ENCODE peak calls at places on chromosome 5, in four cellular contexts. B, E, I and T are unnamed samples.
A peak's percentile ranks its signal among the peaks of the same experiment; 100 is the strongest.

GRCh38 chr5:98768160-98769005 is 5.1 kb upstream of the RGMB start:
- DNase-seq in E (peak; percentile 91), I (peak; percentile 43), B (peak; percentile 42), T (peak; percentile 51)

GRCh38 chr5:73943375-73943774 is 317.4 kb downstream of the ARHGEF28 start:
- DNase-seq in B (no peak), E (no peak), I (no peak), T (no peak)

GRCh38 chr5:57442080-57442839 is 40.4 kb downstream of the ACTBL2 start:
- DNase-seq in B (no peak), E (peak; percentile 63), I (no peak), T (no peak)

GRCh38 chr5:120509056-120509455 is 45.0 kb downstream of the PRR16 start:
- DNase-seq in I (no peak), B (no peak), E (no peak), T (no peak)

GRCh38 chr5:142432369-142432863 is 107.6 kb upstream of the SPRY4 start:
- DNase-seq in B (peak; percentile 92), E (no peak), I (no peak), T (peak; percentile 86)

GRCh38 chr5:91016954-91017690 is 366.0 kb downstream of the ARRDC3 start:
- DNase-seq in E (peak; percentile 33), I (no peak), B (no peak), T (no peak)

GRCh38 chr5:157186309-157187045 is 5.8 kb downstream of the ITK start:
- DNase-seq in I (no peak), E (no peak), B (no peak), T (no peak)

GRCh38 chr5:98556707-98557106 is 216.8 kb upstream of the RGMB start:
- DNase-seq in I (no peak), B (no peak), E (peak; percentile 33), T (no peak)

GRCh38 chr5:111454198-111454606 is 58.1 kb downstream of the STARD4 start:
- DNase-seq in I (no peak), B (no peak), E (peak; percentile 45), T (no peak)

GRCh38 chr5:158819840-158820620 is 279.7 kb downstream of the EBF1 start:
- DNase-seq in B (no peak), E (peak; percentile 34), I (no peak), T (no peak)

GRCh38 chr5:179113945-179114641 is 53.9 kb downstream of the ZNF354C start:
- DNase-seq in E (no peak), I (no peak), B (no peak), T (no peak)

GRCh38 chr5:137808503-137809135 is 54.5 kb upstream of the HNRNPA0 start:
- DNase-seq in I (no peak), B (no peak), E (no peak), T (no peak)

GRCh38 chr5:176319827-176320554 is 41.6 kb downstream of the KIAA1191 start:
- DNase-seq in B (no peak), I (no peak), E (peak; percentile 32), T (peak; percentile 20)

GRCh38 chr5:57202811-57203210 is 29.0 kb downstream of the GPBP1 start:
- DNase-seq in E (no peak), B (no peak), I (no peak), T (no peak)

GRCh38 chr5:164563370-164563769 is 1058.0 kb downstream of the MAT2B start:
- DNase-seq in B (no peak), E (no peak), I (no peak), T (no peak)

GRCh38 chr5:96373006-96373405 is 60.0 kb downstream of the PCSK1 start:
- DNase-seq in B (no peak), E (no peak), I (no peak), T (no peak)

GRCh38 chr5:35061216-35061615 is 13.5 kb upstream of the AGXT2 start:
- DNase-seq in I (no peak), E (peak; percentile 11), B (no peak), T (no peak)

GRCh38 chr5:763397-763796 is 21.1 kb downstream of the ZDHHC11B start:
- DNase-seq in B (no peak), E (no peak), I (no peak), T (no peak)

GRCh38 chr5:36369092-36369737 is 67.5 kb upstream of the RANBP3L start:
- DNase-seq in B (no peak), I (no peak), E (peak; percentile 31), T (no peak)

GRCh38 chr5:14036514-14036913 is 92.0 kb upstream of the DNAH5 start:
- DNase-seq in E (peak; percentile 82), B (no peak), I (no peak), T (no peak)

GRCh38 chr5:143023447-143024096 is 253.4 kb downstream of the ARHGAP26 start:
- DNase-seq in E (no peak), I (no peak), B (no peak), T (no peak)

GRCh38 chr5:172078027-172078426 is 71.6 kb upstream of the FBXW11 start:
- DNase-seq in B (no peak), E (no peak), I (no peak), T (no peak)

GRCh38 chr5:116343961-116344360 is 230.7 kb downstream of the SEMA6A start:
- DNase-seq in I (no peak), E (no peak), B (no peak), T (no peak)

GRCh38 chr5:181138258-181138657 is 7.3 kb upstream of the OR2V1 start:
- DNase-seq in E (peak; percentile 58), I (no peak), B (no peak), T (no peak)

GRCh38 chr5:88758584-88758983 is 124.4 kb downstream of the MEF2C start:
- DNase-seq in I (no peak), E (no peak), B (no peak), T (peak; percentile 19)

GRCh38 chr5:74149395-74149794 is 491.1 kb downstream of the ENC1 start:
- DNase-seq in B (no peak), E (peak; percentile 77), I (no peak), T (no peak)

GRCh38 chr5:34627794-34628193 is 28.3 kb upstream of the RAI14 start:
- DNase-seq in I (no peak), E (peak; percentile 90), B (no peak), T (no peak)

GRCh38 chr5:36832274-36832673 is 44.3 kb upstream of the NIPBL start:
- DNase-seq in I (no peak), B (no peak), E (no peak), T (no peak)

GRCh38 chr5:107979900-107980299 is 309.2 kb upstream of the EFNA5 start:
- DNase-seq in E (no peak), B (no peak), I (no peak), T (no peak)

GRCh38 chr5:14156611-14157493 is 13.7 kb downstream of the TRIO start:
- DNase-seq in B (no peak), E (peak; percentile 98), I (no peak), T (no peak)

GRCh38 chr5:120139039-120139438 is 325.1 kb upstream of the PRR16 start:
- DNase-seq in B (no peak), I (no peak), E (peak; percentile 95), T (no peak)